ENCODE peak calls at places on chromosome 19, in eight cellular contexts. K is right lobe of liver; S is stimulated activated CD4-positive, alpha-beta T cell treated with anti-CD3 and anti-CD28 coated beads, Interleukin-15, amount 100 ng/mL, for 48 hours; N is nucleus accumbens; R is activated CD4-positive, alpha-beta T cell treated with anti-CD3 and anti-CD28 coated beads, Interleukin-2, amount 50 U/mL, for 48 hours; H is EH; O is RPMI7951; A is IMR-90. M is an unnamed sample.

GRCh38 chr19:33174186-33174585 is 19.9 kb upstream of the LRP3 start:
- DNase-seq in R (no peak), O (no peak), A (no peak), S (no peak), H (no peak), K (no peak), N (no peak), M (no peak)

GRCh38 chr19:15107056-15108010 is at the start of gene SYDE1:
- DNase-seq in A (peak; percentile 55), S (peak; percentile 35), O (peak; percentile 79), H (peak; percentile 87), N (no peak), K (no peak), R (peak; percentile 47), M (peak; percentile 43)

GRCh38 chr19:1355258-1355973 is 28.3 kb upstream of the NDUFS7 start:
- DNase-seq in N (peak; percentile 55), O (peak; percentile 20), R (peak; percentile 20), S (no peak), K (no peak), H (no peak), A (no peak), M (no peak)

GRCh38 chr19:46841458-46842083 is 9.1 kb downstream of the AP2S1 start:
- DNase-seq in K (peak; percentile 74), S (no peak), O (peak; percentile 68), H (peak; percentile 97), A (peak; percentile 52), N (no peak), R (no peak), M (peak; percentile 43)

GRCh38 chr19:2015611-2015950 is at the start of gene BTBD2:
- DNase-seq in O (peak; percentile 79), H (peak; percentile 81), N (peak; percentile 65), A (peak; percentile 84), R (peak; percentile 66), S (peak; percentile 54), K (no peak), M (peak; percentile 59)

GRCh38 chr19:53961523-53962345 is 1.0 kb upstream of the CACNG8 start:
- DNase-seq in N (no peak), H (no peak), A (no peak), O (peak; percentile 60), S (no peak), K (no peak), R (no peak), M (peak; percentile 59)

GRCh38 chr19:7328647-7329046 is 20.1 kb upstream of the ARHGEF18 start:
- DNase-seq in R (no peak), S (no peak), N (no peak), H (no peak), K (no peak), O (no peak), A (no peak), M (no peak)

GRCh38 chr19:5136060-5136855 is 167.3 kb downstream of the KDM4B start:
- DNase-seq in K (no peak), S (no peak), A (no peak), R (no peak), O (no peak), H (no peak), N (no peak), M (no peak)

GRCh38 chr19:39372047-39372802 is 18.7 kb downstream of the PAF1 start:
- DNase-seq in R (no peak), N (peak; percentile 66), A (peak; percentile 93), O (peak; percentile 85), K (peak; percentile 84), S (no peak), H (peak; percentile 99), M (peak; percentile 93)

GRCh38 chr19:54325194-54325621 is 12.2 kb upstream of the LILRA5 start:
- DNase-seq in H (peak; percentile 33), R (peak; percentile 33), O (peak; percentile 38), A (peak; percentile 8), K (peak; percentile 39), S (peak; percentile 43), N (no peak), M (peak; percentile 29)

GRCh38 chr19:17020380-17020779 is 6.2 kb downstream of the CPAMD8 start:
- DNase-seq in A (no peak), O (no peak), R (no peak), H (no peak), S (no peak), N (peak; percentile 20), K (no peak), M (no peak)

GRCh38 chr19:17001603-17002183 is 24.9 kb downstream of the CPAMD8 start:
- DNase-seq in A (no peak), N (no peak), H (no peak), S (peak; percentile 22), O (no peak), K (no peak), R (peak; percentile 60), M (no peak)

GRCh38 chr19:29660835-29661234 is 4.4 kb upstream of the PLEKHF1 start:
- DNase-seq in S (peak; percentile 44), K (no peak), O (no peak), N (no peak), A (no peak), H (no peak), R (no peak), M (peak; percentile 15)

GRCh38 chr19:45790942-45791341 is 1.7 kb downstream of the DMWD start:
- DNase-seq in H (no peak), O (no peak), S (no peak), A (no peak), N (no peak), K (no peak), R (no peak), M (no peak)

GRCh38 chr19:45103625-45104319 is 10.8 kb downstream of the PPP1R37 start:
- DNase-seq in N (no peak), H (no peak), S (no peak), A (no peak), O (no peak), R (no peak), K (no peak), M (no peak)

GRCh38 chr19:53865523-53865917 is 2.2 kb upstream of the MYADM start:
- DNase-seq in K (no peak), O (no peak), N (no peak), A (no peak), S (no peak), H (no peak), R (no peak), M (no peak)

GRCh38 chr19:4692275-4693077 is 22.3 kb upstream of the MYDGF start:
- DNase-seq in K (no peak), O (no peak), N (no peak), R (no peak), H (no peak), S (no peak), A (no peak), M (no peak)

GRCh38 chr19:42762782-42763181 is 2.7 kb downstream of the PSG8 start:
- DNase-seq in R (no peak), H (peak; percentile 25), A (no peak), N (no peak), S (no peak), O (no peak), K (no peak), M (peak; percentile 11)

GRCh38 chr19:15252398-15253018 is 20.3 kb upstream of the EPHX3 start:
- DNase-seq in H (peak; percentile 88), N (peak; percentile 59), S (no peak), R (no peak), A (peak; percentile 45), O (peak; percentile 65), K (no peak), M (peak; percentile 41)

GRCh38 chr19:5961969-5962945 is 15.7 kb downstream of the RANBP3 start:
- DNase-seq in N (no peak), K (peak; percentile 65), H (peak; percentile 53), S (peak; percentile 45), R (peak; percentile 48), O (no peak), A (peak; percentile 66), M (peak; percentile 78)

GRCh38 chr19:3601021-3601420 is 5.7 kb downstream of the TBXA2R start:
- DNase-seq in A (no peak), O (no peak), N (no peak), S (no peak), K (no peak), R (no peak), H (no peak), M (no peak)

GRCh38 chr19:2270157-2270571 is 11.8 kb downstream of the PEAK3 start:
- DNase-seq in O (no peak), S (no peak), K (peak; percentile 77), R (peak; percentile 42), N (no peak), A (no peak), H (peak; percentile 39), M (no peak)

GRCh38 chr19:2761309-2761677 is 21.5 kb upstream of the SLC39A3 start:
- DNase-seq in O (no peak), A (no peak), N (no peak), R (no peak), S (no peak), K (no peak), H (no peak), M (no peak)

GRCh38 chr19:6023085-6023682 is 45.2 kb upstream of the RANBP3 start:
- DNase-seq in H (peak; percentile 85), O (peak; percentile 64), N (no peak), K (no peak), R (no peak), A (peak; percentile 71), S (no peak), M (peak; percentile 54)

GRCh38 chr19:53511933-53512374 is 26.0 kb upstream of the ZNF331 start:
- DNase-seq in S (peak; percentile 43), N (peak; percentile 3), R (peak; percentile 55), O (peak; percentile 58), H (peak; percentile 63), A (peak; percentile 65), K (no peak), M (peak; percentile 77)

GRCh38 chr19:3441089-3441985 is 39.0 kb downstream of the SMIM24 start:
- DNase-seq in N (no peak), S (no peak), H (no peak), A (no peak), K (no peak), O (no peak), R (no peak), M (no peak)

GRCh38 chr19:18746393-18747167 is 44.5 kb downstream of the COMP start:
- DNase-seq in R (no peak), K (no peak), S (no peak), O (no peak), A (no peak), N (no peak), H (no peak), M (no peak)

M was measured in iris pigment epithelial cell.